ENCODE peak calls at places on chromosome 21, in five cellular contexts. S is endothelial cell, M is choroid plexus epithelial cell, L is BE2C, O is HFF-Myc. W is an unnamed sample.

GRCh38 chr21:40185208-40185607 is 318.0 kb downstream of the PCP4 start:
- DNase-seq in S (no peak), L (no peak), M (no peak), O (no peak), W (no peak)

GRCh38 chr21:39648879-39649278 is 36.1 kb downstream of the B3GALT5 start:
- DNase-seq in L (no peak), O (no peak), M (no peak), S (no peak), W (no peak)

GRCh38 chr21:45989355-45990048 is 7.9 kb downstream of the COL6A1 start:
- DNase-seq in L (peak; percentile 29), O (no peak), S (peak; percentile 3), M (no peak), W (no peak)

GRCh38 chr21:41283211-41283818 is 33.3 kb upstream of the FAM3B start:
- DNase-seq in L (peak; percentile 31), M (peak; percentile 93), O (peak; percentile 75), S (peak; percentile 50), W (peak; percentile 89)

GRCh38 chr21:31501921-31502320 is 157.6 kb upstream of the SOD1 start:
- DNase-seq in L (no peak), M (no peak), S (no peak), O (no peak), W (no peak)

GRCh38 chr21:45256912-45257672 is 30.6 kb downstream of the POFUT2 start:
- DNase-seq in S (no peak), M (peak; percentile 22), O (no peak), L (peak; percentile 40), W (no peak)

GRCh38 chr21:42157606-42158310 is 61.2 kb upstream of the ABCG1 start:
- DNase-seq in M (no peak), O (no peak), S (no peak), L (no peak), W (no peak)

GRCh38 chr21:14737922-14738321 is 191.8 kb upstream of the SAMSN1 start:
- DNase-seq in S (peak; percentile 7), O (peak; percentile 16), L (peak; percentile 24), M (peak; percentile 87), W (peak; percentile 77)

GRCh38 chr21:20971296-20971921 is 26.8 kb upstream of the NCAM2 start:
- DNase-seq in L (peak; percentile 74), O (peak; percentile 3), S (peak; percentile 51), M (peak; percentile 88), W (peak; percentile 71)

GRCh38 chr21:39681257-39681656 is 63.7 kb upstream of the IGSF5 start:
- DNase-seq in M (peak; percentile 95), O (no peak), S (no peak), L (no peak), W (peak; percentile 65)

GRCh38 chr21:41877901-41878830 is 978 bp downstream of the PRDM15 start:
- DNase-seq in L (no peak), M (peak; percentile 79), S (no peak), O (peak; percentile 31), W (peak; percentile 64)

GRCh38 chr21:38123626-38124025 is 133.2 kb upstream of the KCNJ15 start:
- DNase-seq in M (no peak), O (no peak), S (no peak), L (no peak), W (no peak)

GRCh38 chr21:45236481-45236880 is 51.2 kb downstream of the POFUT2 start:
- DNase-seq in S (no peak), M (no peak), O (no peak), L (no peak), W (peak; percentile 9)

GRCh38 chr21:16193758-16194606 is 464.2 kb downstream of the USP25 start:
- DNase-seq in S (peak; percentile 26), M (peak; percentile 93), O (peak; percentile 71), L (peak; percentile 19), W (peak; percentile 65)
- TF ChIP-seq CTCF in S (no peak), M (peak; percentile 64), O (peak; percentile 25), L (peak; percentile 4), W (no peak)

GRCh38 chr21:43317959-43318358 is 109.0 kb downstream of the SIK1 start:
- DNase-seq in L (no peak), S (no peak), O (no peak), M (no peak), W (no peak)
- TF ChIP-seq CTCF in L (no peak), S (no peak), O (no peak), M (peak; percentile 16), W (no peak)

DNA sequence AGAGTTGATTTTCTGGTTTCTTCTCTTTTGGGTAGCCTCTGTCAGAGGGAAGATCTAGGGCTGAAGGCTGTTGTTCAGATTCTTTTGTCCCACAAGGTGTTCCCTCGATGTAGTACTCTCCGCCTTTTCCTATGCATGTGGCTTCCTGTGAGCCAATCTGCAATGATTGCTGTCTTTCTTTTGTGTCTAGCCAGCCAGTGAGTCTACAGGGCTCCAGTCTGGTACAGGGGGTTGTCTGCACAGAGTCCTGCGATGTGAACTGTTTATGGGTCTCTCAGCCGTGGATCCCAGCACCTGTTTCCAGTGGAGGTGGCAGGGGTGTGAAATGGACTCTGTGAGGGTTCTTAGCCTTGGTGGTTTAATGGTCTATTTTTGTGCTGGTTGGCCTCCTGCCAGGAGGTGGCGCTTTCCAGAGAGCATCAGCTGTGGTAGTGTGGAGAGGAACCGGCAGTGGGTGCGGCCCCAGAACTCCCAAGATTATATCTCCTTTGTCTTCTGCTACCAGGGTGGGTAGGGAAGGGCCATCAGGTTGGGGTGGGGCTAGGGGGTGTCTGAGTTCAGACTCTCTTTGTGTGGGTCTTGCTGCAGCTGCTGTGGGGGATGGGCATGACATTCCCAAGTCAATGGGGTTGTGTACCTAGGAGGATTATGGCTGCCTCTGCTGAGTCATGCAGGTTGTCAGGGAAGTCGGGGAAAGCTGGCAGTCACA is 81.3 kb upstream of the C21orf91 start:
- DNase-seq in L (peak; percentile 31), M (no peak), O (no peak), S (no peak), W (no peak)
- TF ChIP-seq CTCF in L (peak; percentile 17), M (no peak), O (no peak), S (no peak), W (no peak)

GRCh38 chr21:32682696-32683474 is 44.9 kb downstream of the SYNJ1 start:
- DNase-seq in O (no peak), L (no peak), M (no peak), S (no peak), W (no peak)

GRCh38 chr21:32693581-32693980 is 34.2 kb downstream of the SYNJ1 start:
- DNase-seq in L (no peak), S (no peak), O (no peak), M (no peak), W (no peak)

GRCh38 chr21:32690085-32690484 is 37.7 kb downstream of the SYNJ1 start:
- DNase-seq in S (no peak), O (no peak), M (peak; percentile 43), L (no peak), W (no peak)

GRCh38 chr21:32687946-32688345 is 39.9 kb downstream of the SYNJ1 start:
- DNase-seq in O (no peak), L (no peak), S (no peak), M (no peak), W (peak; percentile 6)
- TF ChIP-seq CTCF in O (no peak), L (no peak), S (no peak), M (peak; percentile 6), W (no peak)

GRCh38 chr21:26845066-26845749 is at the start of gene ADAMTS1:
- DNase-seq in O (no peak), S (peak; percentile 88), L (peak; percentile 97), M (peak; percentile 92), W (peak; percentile 59)
- TF ChIP-seq CTCF in O (no peak), S (no peak), L (peak; percentile 36), M (peak; percentile 46), W (no peak)

GRCh38 chr21:34034369-34035014 is 38.9 kb upstream of the MRPS6 start:
- DNase-seq in O (no peak), S (no peak), M (peak; percentile 55), L (no peak), W (no peak)
- TF ChIP-seq CTCF in O (no peak), S (no peak), M (peak; percentile 43), L (no peak), W (no peak)

W was measured in MCF 10A.